ENCODE peak calls at places on chromosomes 12 and 14, in five cellular contexts. Z is left ventricle myocardium inferior, K is fibroblast of the aortic adventitia, X is sigmoid colon, T is upper lobe of left lung. R is an unnamed sample.

GRCh38 chr12:90122716-90123115 is 414.1 kb upstream of the ATP2B1 start:
- DNase-seq in Z (no peak), K (no peak), X (no peak), T (no peak), R (no peak)

GRCh38 chr14:103348154-103348553 is 14.1 kb downstream of the EIF5 start:
- DNase-seq in Z (no peak), K (no peak), X (no peak), T (no peak), R (no peak)

GRCh38 chr12:32983968-32984367 is 87.4 kb upstream of the PKP2 start:
- DNase-seq in Z (no peak), K (no peak), X (no peak), T (no peak), R (no peak)

GRCh38 chr12:54390668-54391551 is 6.4 kb upstream of the ZNF385A start:
- DNase-seq in Z (peak), K (no peak), X (no peak), T (peak), R (peak)

GRCh38 chr12:84596276-84596675 is 316.3 kb downstream of the SLC6A15 start:
- DNase-seq in Z (no peak), K (no peak), X (no peak), T (no peak), R (no peak)

GRCh38 chr14:96349286-96350075 is 13.7 kb downstream of the ATG2B start:
- DNase-seq in Z (no peak), K (no peak), X (no peak), T (no peak), R (no peak)

GRCh38 chr12:53065470-53065869 is 13.7 kb downstream of the SPRYD3 start:
- DNase-seq in Z (no peak), K (no peak), X (peak), T (no peak), R (no peak)

GRCh38 chr12:94829552-94829951 is 173.9 kb downstream of the NDUFA12 start:
- DNase-seq in Z (no peak), K (no peak), X (no peak), T (no peak), R (no peak)

GRCh38 chr12:3216726-3217682 is 139.8 kb downstream of the TSPAN9 start:
- DNase-seq in Z (no peak), K (peak), X (no peak), T (no peak), R (no peak)

GRCh38 chr12:80847575-80847974 is 90.2 kb downstream of the LIN7A start:
- DNase-seq in Z (no peak), K (no peak), X (no peak), T (no peak), R (no peak)

GRCh38 chr12:39620664-39621658 is 1.4 kb upstream of the ABCD2 start:
- DNase-seq in Z (no peak), K (peak), X (no peak), T (no peak), R (no peak)
- H3K4me3 ChIP-seq in Z (peak), K (peak), X (peak), T (peak), R (no peak)

DNA sequence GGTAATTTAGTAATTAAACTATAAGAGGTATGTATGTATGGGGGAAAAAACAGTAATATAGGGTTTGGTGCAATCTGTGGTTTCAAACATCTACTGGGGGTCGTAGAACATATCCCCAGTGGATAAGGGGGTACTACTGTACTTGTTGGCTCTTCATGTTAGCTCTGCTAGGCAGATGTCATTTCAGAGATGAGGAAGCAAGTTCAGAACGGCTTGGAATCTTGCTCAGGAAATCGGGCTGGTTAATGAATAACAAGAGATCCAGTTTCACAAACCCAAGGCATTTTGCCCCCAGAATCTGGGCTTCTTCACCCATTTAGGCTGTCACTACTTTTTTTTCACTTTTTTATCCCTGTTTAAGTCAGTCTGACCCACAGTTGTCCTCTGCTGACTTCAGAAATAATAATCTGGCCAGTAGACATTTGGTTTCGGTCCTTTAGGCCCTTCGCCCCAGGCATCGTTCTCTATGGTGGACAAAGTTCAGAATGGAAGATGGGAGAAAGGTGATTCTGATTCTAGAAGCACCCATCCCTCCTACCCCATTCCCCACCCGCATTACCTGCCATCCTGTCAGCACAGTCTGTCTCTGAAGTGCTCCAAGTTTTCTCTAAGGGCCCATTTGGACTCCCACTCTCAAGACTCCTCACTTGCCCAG is 4.5 kb downstream of the SUOX start:
- DNase-seq in Z (no peak), K (no peak), X (no peak), T (no peak), R (no peak)
- H3K4me3 ChIP-seq in Z (no peak), K (no peak), X (no peak), T (no peak), R (no peak)

GRCh38 chr12:101243074-101243473 is 33.0 kb upstream of the SLC5A8 start:
- DNase-seq in Z (no peak), K (peak), X (no peak), T (no peak), R (no peak)

GRCh38 chr12:101235686-101236085 is 25.6 kb upstream of the SLC5A8 start:
- DNase-seq in Z (no peak), K (no peak), X (no peak), T (no peak), R (no peak)

GRCh38 chr12:101243616-101244015 is 33.6 kb upstream of the SLC5A8 start:
- DNase-seq in Z (no peak), K (no peak), X (no peak), T (no peak), R (no peak)

DNA sequence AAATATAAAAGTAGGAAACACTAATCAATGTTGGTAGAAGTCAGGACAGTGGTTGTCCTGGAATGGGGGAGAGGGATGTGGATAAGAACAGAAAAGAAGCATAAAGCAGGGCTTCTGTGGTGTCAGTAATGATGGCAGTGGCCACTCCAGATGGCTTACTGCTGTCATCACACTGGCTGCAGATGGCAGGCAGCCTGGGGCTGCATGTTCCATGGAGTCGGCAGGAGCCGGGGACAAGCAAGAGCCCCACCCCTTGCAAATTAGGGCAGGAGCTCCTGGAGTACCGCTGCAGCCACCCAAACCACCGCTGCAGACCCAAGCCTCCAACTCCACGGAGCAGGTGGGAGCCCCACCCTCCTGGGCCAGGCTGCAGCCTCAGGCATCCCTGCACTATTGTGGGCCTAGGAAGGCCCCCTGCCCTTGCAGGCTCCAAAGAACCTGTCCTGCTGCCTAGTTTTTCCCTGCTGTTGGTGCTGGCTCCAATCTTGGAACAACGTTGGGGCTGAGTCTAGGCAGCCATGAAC is 28.8 kb upstream of the SLC5A8 start:
- DNase-seq in Z (no peak), K (no peak), X (no peak), T (peak), R (no peak)
- H3K4me3 ChIP-seq in Z (no peak), K (no peak), X (no peak), T (no peak), R (no peak)

GRCh38 chr14:70190156-70190555 is 1.4 kb upstream of the SLC8A3 start:
- DNase-seq in Z (no peak), K (no peak), X (no peak), T (no peak), R (no peak)

GRCh38 chr14:70189678-70190077 is 927 bp upstream of the SLC8A3 start:
- DNase-seq in Z (no peak), K (no peak), X (no peak), T (no peak), R (no peak)

GRCh38 chr14:70188292-70188607 is 501 bp downstream of the SLC8A3 start:
- DNase-seq in Z (no peak), K (no peak), X (no peak), T (no peak), R (no peak)

GRCh38 chr14:70186826-70187483 is 1.8 kb downstream of the SLC8A3 start:
- DNase-seq in Z (no peak), K (no peak), X (no peak), T (peak), R (peak)

GRCh38 chr14:70188608-70189540 is at the start of gene SLC8A3:
- DNase-seq in Z (no peak), K (peak), X (no peak), T (peak), R (peak)
- H3K4me3 ChIP-seq in Z (peak), K (peak), X (peak), T (peak), R (no peak)

GRCh38 chr12:113462880-113463745 is 8.6 kb downstream of the LHX5 start:
- DNase-seq in Z (no peak), K (no peak), X (no peak), T (peak), R (no peak)

GRCh38 chr12:113461666-113462065 is 10.0 kb downstream of the LHX5 start:
- DNase-seq in Z (no peak), K (no peak), X (no peak), T (no peak), R (no peak)

GRCh38 chr12:113459981-113460380 is 11.7 kb downstream of the LHX5 start:
- DNase-seq in Z (no peak), K (no peak), X (no peak), T (no peak), R (no peak)

GRCh38 chr12:113463746-113464743 is 7.6 kb downstream of the LHX5 start:
- DNase-seq in Z (no peak), K (no peak), X (no peak), T (peak), R (no peak)

GRCh38 chr12:113462117-113462774 is 9.4 kb downstream of the LHX5 start:
- DNase-seq in Z (peak), K (peak), X (peak), T (peak), R (peak)
- H3K4me3 ChIP-seq in Z (peak), K (peak), X (peak), T (peak), R (no peak)

DNA sequence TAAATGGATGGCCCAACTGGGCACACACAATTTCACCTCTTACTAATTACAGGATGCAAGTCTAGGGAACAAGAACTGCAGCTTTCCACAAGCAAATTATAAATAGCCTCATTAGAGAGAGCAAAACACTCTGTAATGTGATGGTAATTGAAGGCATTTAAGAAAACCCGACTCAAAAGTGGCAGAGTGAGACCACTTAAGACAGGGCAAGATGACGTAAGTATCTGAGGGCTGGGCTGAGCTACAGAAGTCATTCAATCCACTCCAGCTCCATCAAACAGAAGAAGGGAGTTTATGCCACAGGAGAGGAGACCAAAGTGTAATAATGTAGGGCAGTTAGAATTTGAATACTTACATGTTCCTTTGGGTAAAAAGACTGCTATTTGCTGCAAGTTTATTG is 90.3 kb downstream of the PRKAB1 start:
- DNase-seq in Z (no peak), K (no peak), X (no peak), T (no peak), R (no peak)
- H3K4me3 ChIP-seq in Z (no peak), K (no peak), X (no peak), T (no peak), R (no peak)